ENCODE peak calls at places on chromosomes 4 and X, in five cellular contexts. Q is Caki2, C is T-helper 2 cell, I is ELR, H is ecto neural progenitor cell. Z is an unnamed sample.

GRCh38 chr4:35559559-35560365 is 684.6 kb downstream of the ARAP2 start:
- DNase-seq in H (no peak), C (no peak), I (no peak), Q (peak), Z (no peak)

GRCh38 chrX:151801980-151802379 is 67.4 kb downstream of the CNGA2 start:
- DNase-seq in H (no peak), Q (peak), I (peak), C (no peak), Z (no peak)

GRCh38 chr4:39096847-39097246 is 34.8 kb downstream of the KLHL5 start:
- DNase-seq in Q (no peak), C (no peak), H (no peak), I (no peak), Z (no peak)

GRCh38 chrX:46208225-46208854 is 336.9 kb downstream of the ZNF674 start:
- DNase-seq in I (peak), Q (no peak), H (no peak), C (no peak), Z (no peak)

GRCh38 chrX:41526925-41527324 is 79.8 kb downstream of the NYX start:
- DNase-seq in I (peak), H (no peak), C (no peak), Q (peak), Z (no peak)

GRCh38 chrX:110403839-110404238 is 45.2 kb downstream of the RTL9 start:
- DNase-seq in C (no peak), I (peak), H (no peak), Q (no peak), Z (no peak)

GRCh38 chr4:86481429-86481828 is 112.7 kb upstream of the PTPN13 start:
- DNase-seq in I (no peak), C (no peak), Q (no peak), H (no peak), Z (no peak)

GRCh38 chr4:152014280-152014679 is 253.5 kb upstream of the GATB start:
- DNase-seq in I (no peak), C (no peak), Q (no peak), H (no peak), Z (peak)

GRCh38 chr4:123121241-123121907 is 199.0 kb upstream of the NUDT6 start:
- DNase-seq in I (peak), H (no peak), C (no peak), Q (no peak), Z (no peak)

GRCh38 chr4:142265536-142265935 is 580.6 kb downstream of the INPP4B start:
- DNase-seq in C (no peak), Q (no peak), I (peak), H (no peak), Z (no peak)

GRCh38 chr4:152979731-152980330 is 43.7 kb downstream of the FHDC1 start:
- DNase-seq in Q (no peak), H (no peak), I (no peak), C (no peak), Z (no peak)

GRCh38 chrX:11073411-11073810 is 37.7 kb upstream of the HCCS start:
- DNase-seq in C (no peak), H (no peak), I (no peak), Q (no peak), Z (no peak)

GRCh38 chr4:1415681-1415981 is 9.4 kb upstream of the NKX1-1 start:
- DNase-seq in I (no peak), C (no peak), H (no peak), Q (no peak), Z (no peak)

GRCh38 chrX:80876877-80877276 is 67.2 kb upstream of the BRWD3 start:
- DNase-seq in Q (no peak), H (no peak), C (no peak), I (peak), Z (no peak)

GRCh38 chrX:134603806-134604700 is 54.2 kb downstream of the PLAC1 start:
- DNase-seq in H (no peak), Q (no peak), I (peak), C (no peak), Z (no peak)

GRCh38 chr4:102599455-102599854 is 98.3 kb downstream of the NFKB1 start:
- DNase-seq in I (no peak), Q (no peak), H (no peak), C (no peak), Z (no peak)

GRCh38 chr4:40587826-40588225 is 41.8 kb downstream of the RBM47 start:
- DNase-seq in H (no peak), I (peak), Q (no peak), C (no peak), Z (no peak)

Z was measured in GM18507.